ENCODE peak calls at places on chromosomes 7 and 10, in six cellular contexts. L is A549, K is endothelial cell of umbilical vein, S is HepG2, U is K562, P is GM12878. E is an unnamed sample.

GRCh38 chr7:71488308-71488707 is 356.4 kb downstream of the GALNT17 start:
- DNase-seq in L (peak), K (no peak), S (no peak), U (no peak), P (no peak), E (no peak)

GRCh38 chr10:104546756-104547155 is 94.3 kb upstream of the SORCS3 start:
- DNase-seq in L (peak), K (no peak), S (no peak), U (no peak), P (no peak), E (peak)

GRCh38 chr7:78218051-78218450 is 419.5 kb downstream of the PHTF2 start:
- DNase-seq in L (no peak), K (no peak), S (no peak), U (no peak), P (no peak), E (no peak)

GRCh38 chr10:17023386-17024298 is 106.0 kb downstream of the CUBN start:
- DNase-seq in L (peak), K (peak), S (peak), U (peak), P (peak), E (peak)

GRCh38 chr10:6473901-6474370 is 106.1 kb downstream of the PRKCQ start:
- DNase-seq in L (no peak), K (no peak), S (no peak), U (no peak), P (peak), E (peak)

GRCh38 chr10:70271996-70272924 is 11.5 kb downstream of the NPFFR1 start:
- DNase-seq in L (no peak), K (no peak), S (no peak), U (no peak), P (no peak), E (no peak)

GRCh38 chr7:130960208-130960988 is 226.4 kb upstream of the KLF14 start:
- DNase-seq in L (peak), K (peak), S (no peak), U (no peak), P (peak), E (peak)

GRCh38 chr7:17298840-17299476 is 506 bp downstream of the AHR start:
- DNase-seq in L (peak), K (no peak), S (no peak), U (no peak), P (no peak), E (peak)

GRCh38 chr7:76220185-76221057 is 18.7 kb downstream of the SRRM3 start:
- DNase-seq in L (peak), K (no peak), S (peak), U (no peak), P (no peak), E (peak)

GRCh38 chr7:123719481-123719806 is 29.4 kb downstream of the WASL start:
- DNase-seq in L (no peak), K (no peak), S (no peak), U (no peak), P (no peak), E (no peak)

GRCh38 chr10:116691079-116691398 is 51.3 kb downstream of the HSPA12A start:
- DNase-seq in L (no peak), K (no peak), S (no peak), U (no peak), P (no peak), E (no peak)

GRCh38 chr10:116688241-116688711 is 54.1 kb downstream of the HSPA12A start:
- DNase-seq in L (no peak), K (no peak), S (no peak), U (no peak), P (no peak), E (no peak)

GRCh38 chr10:116689096-116689495 is 53.3 kb downstream of the HSPA12A start:
- DNase-seq in L (no peak), K (no peak), S (no peak), U (no peak), P (no peak), E (no peak)

GRCh38 chr10:116690356-116691078 is 51.8 kb downstream of the HSPA12A start:
- DNase-seq in L (no peak), K (no peak), S (no peak), U (no peak), P (no peak), E (no peak)

GRCh38 chr10:116689744-116690143 is 52.6 kb downstream of the HSPA12A start:
- DNase-seq in L (no peak), K (no peak), S (no peak), U (no peak), P (no peak), E (no peak)
- TF ChIP-seq MYC in L (no peak), K (no peak), S (no peak), U (no peak), P (no peak), E (no peak)

GRCh38 chr7:157568785-157569584 is 232.2 kb downstream of the DNAJB6 start:
- DNase-seq in L (no peak), K (peak), S (peak), U (no peak), P (no peak), E (peak)
- TF ChIP-seq POLR2A in L (no peak), K (no peak), S (no peak), U (no peak), P (no peak), E (peak)

DNA sequence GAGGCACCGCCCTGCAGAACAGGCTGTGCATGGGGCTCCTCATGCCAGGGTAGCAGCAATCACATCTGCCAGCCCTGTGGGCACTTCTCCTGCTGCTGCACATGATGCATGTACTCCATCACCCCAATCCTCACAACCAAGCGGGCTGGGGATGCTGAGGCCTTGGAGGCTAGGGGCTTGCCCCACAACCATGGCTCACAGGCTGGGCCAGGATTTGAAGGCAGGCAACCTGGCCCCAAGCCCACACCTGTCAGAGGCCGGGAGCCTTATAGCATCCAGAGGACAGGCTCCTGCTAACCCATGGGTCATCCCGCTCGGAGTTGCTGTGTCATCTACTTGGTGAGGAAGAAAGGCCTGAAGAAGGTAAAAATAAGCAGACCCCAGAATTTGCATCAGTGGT is 2.2 kb downstream of the POLM start:
- DNase-seq in L (no peak), K (no peak), S (no peak), U (no peak), P (no peak), E (no peak)
- H3K4me3 ChIP-seq in L (no peak), K (no peak), S (no peak), U (no peak), P (peak), E (no peak)

DNA sequence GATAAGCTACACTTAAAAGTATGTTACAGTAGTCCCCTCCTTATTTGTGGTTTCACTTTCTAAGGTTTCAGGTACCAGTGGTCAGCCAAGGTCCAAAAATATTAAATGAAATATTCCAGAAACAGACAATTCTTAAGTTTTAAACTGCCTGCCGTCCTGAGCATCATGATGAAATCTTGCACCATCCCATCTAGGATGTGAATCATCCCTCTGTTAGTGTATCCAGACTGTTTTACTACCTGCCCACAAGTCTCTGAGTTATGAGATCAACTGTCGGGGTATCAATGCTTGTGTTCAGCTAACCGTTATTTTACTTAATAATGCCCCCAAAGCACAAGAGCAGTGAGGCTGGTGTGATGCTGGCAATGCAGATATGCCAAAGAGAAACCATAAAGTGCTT is 11.4 kb downstream of the KDM7A start:
- DNase-seq in L (peak), K (peak), S (no peak), U (no peak), P (no peak), E (peak)
- TF ChIP-seq MYC in L (no peak), K (no peak), S (no peak), U (no peak), P (no peak), E (no peak)

GRCh38 chr7:106058925-106059324 is 53.2 kb downstream of the SYPL1 start:
- DNase-seq in L (no peak), K (no peak), S (no peak), U (no peak), P (no peak), E (no peak)
- TF ChIP-seq POLR2A in L (no peak), K (no peak), S (no peak), U (no peak), P (no peak), E (no peak)

GRCh38 chr10:122140941-122141623 is 130.0 kb upstream of the BTBD16 start:
- DNase-seq in L (peak), K (peak), S (peak), U (no peak), P (no peak), E (peak)

GRCh38 chr10:122140477-122140902 is 130.6 kb upstream of the BTBD16 start:
- DNase-seq in L (peak), K (peak), S (no peak), U (no peak), P (no peak), E (peak)

GRCh38 chr10:122141821-122142651 is 129.1 kb upstream of the BTBD16 start:
- DNase-seq in L (no peak), K (peak), S (no peak), U (no peak), P (no peak), E (no peak)

GRCh38 chr10:122139226-122139625 is 131.9 kb upstream of the BTBD16 start:
- DNase-seq in L (no peak), K (no peak), S (no peak), U (no peak), P (no peak), E (no peak)

GRCh38 chr10:122139627-122140151 is 131.4 kb upstream of the BTBD16 start:
- DNase-seq in L (no peak), K (no peak), S (no peak), U (no peak), P (no peak), E (no peak)
- H3K4me3 ChIP-seq in L (peak), K (no peak), S (no peak), U (no peak), P (no peak), E (no peak)

GRCh38 chr10:24716295-24716694 is 7.4 kb downstream of the ARHGAP21 start:
- DNase-seq in L (peak), K (no peak), S (no peak), U (no peak), P (no peak), E (no peak)
- TF ChIP-seq MYC in L (no peak), K (no peak), S (no peak), U (no peak), P (no peak), E (no peak)

GRCh38 chr10:110843796-110844616 is 27.7 kb upstream of the PDCD4 start:
- DNase-seq in L (no peak), K (no peak), S (peak), U (no peak), P (no peak), E (peak)

GRCh38 chr10:110845372-110845755 is 26.4 kb upstream of the PDCD4 start:
- DNase-seq in L (no peak), K (no peak), S (no peak), U (no peak), P (no peak), E (no peak)

GRCh38 chr10:110847351-110847750 is 24.4 kb upstream of the PDCD4 start:
- DNase-seq in L (no peak), K (no peak), S (no peak), U (no peak), P (no peak), E (no peak)

GRCh38 chr10:110844617-110844881 is 27.2 kb upstream of the PDCD4 start:
- DNase-seq in L (no peak), K (no peak), S (no peak), U (no peak), P (no peak), E (no peak)

DNA sequence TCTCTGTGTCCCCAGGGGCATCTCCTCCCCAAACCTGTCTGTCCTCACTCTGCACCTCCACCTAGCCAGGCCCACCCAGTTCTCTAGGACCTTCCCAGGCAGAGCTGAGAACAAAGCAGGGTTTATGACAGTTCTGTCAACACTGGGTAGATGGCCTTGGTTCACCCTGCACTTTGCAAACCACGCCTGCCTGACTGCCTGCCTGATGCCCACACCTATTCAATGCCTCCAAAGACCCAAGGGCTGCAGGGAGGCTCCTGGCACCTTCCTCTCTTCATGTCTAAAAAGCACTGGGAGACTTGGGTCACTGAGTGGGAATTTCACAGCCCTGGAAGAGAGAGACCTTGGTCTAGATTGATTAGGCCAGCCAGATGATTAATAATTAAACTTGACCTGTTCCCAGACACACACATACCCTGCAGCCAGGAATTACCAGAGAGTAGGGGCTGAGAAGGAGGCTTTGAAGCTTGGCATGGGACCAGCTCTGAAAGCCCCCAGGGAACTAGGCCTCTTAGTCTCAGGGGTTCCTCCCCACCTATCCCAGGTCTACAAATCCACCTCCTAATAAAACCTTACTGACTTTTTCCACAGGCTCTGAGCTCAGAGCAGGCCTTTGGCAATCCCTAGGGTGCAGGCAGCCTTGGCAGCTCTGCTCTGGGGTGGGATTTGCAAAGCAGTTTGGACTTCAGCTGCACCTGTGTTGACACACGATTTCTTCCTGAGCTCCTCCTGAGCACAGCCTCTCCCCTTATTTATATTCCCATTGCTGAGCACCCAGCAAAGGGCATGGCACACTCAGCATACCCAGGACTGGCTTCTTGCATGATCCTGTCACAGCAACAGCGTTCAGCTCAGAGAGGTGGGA is 25.7 kb upstream of the PDCD4 start:
- DNase-seq in L (peak), K (no peak), S (peak), U (no peak), P (no peak), E (no peak)
- TF ChIP-seq POLR2A in L (no peak), K (no peak), S (peak), U (no peak), P (no peak), E (no peak)

GRCh38 chr7:8147004-8147403 is 115.0 kb downstream of the ICA1 start:
- DNase-seq in L (no peak), K (no peak), S (no peak), U (no peak), P (no peak), E (no peak)
- H3K4me3 ChIP-seq in L (no peak), K (no peak), S (no peak), U (no peak), P (no peak), E (no peak)

DNA sequence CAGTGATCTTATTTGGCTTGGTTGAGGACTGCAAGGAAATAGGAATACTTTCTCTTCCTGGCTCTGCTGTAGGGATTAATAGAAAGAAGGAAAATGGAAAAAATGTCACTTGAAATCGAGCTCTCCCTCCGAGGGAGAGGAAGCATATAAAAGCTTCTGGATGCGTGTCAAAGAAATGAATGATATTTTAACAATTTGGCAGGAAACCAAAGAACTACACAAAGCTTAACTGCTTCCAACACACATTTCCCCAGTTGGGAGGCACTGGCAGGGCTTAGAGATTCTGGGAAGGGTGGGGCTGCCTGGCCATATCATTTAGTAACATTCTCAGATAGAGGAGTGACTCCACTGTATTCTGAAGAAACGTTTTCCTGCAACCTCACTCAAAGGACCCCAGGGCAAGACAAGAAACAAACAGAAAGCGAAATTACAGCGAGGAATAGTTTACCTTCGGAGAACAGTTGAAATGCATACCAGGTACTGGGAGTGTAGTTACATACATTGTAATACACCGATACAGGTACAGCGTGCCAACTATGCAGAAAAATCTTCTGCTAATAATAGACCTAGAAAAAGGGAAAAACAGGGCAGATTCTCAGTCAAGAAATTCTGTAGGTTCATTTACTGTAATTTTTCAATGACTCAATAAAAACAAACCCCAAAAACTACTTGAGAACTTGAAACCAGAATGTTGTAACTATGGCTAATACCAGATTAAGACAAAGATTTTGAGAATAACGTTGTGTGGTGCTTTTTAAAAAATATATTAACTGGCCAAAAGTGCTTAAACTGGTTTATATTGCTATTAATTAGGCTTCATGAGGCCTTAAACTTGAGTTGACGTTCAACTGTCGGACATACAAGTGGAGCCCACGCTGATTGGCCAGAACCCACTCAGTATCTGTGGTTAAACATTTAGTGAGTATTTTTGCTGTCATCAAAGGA is 75.7 kb upstream of the ASAH2 start:
- DNase-seq in L (peak), K (peak), S (no peak), U (peak), P (no peak), E (no peak)
- TF ChIP-seq MYC in L (no peak), K (no peak), S (no peak), U (peak), P (no peak), E (no peak)

E was measured in NB4.